ENCODE peak calls at places on chromosome 1, in six cellular contexts. One of them, this sample, is unnamed.

GRCh38 chr1:190154744-190155143 is 322.9 kb downstream of the BRINP3 start:
- DNase-seq in retinal pigment epithelial cell: no peak
- DNase-seq in foreskin fibroblast: no peak
- DNase-seq in fibroblast of lung: no peak
- DNase-seq in LNCaP clone FGC: no peak
- DNase-seq in mucosa of descending colon: no peak
- DNase-seq in this sample: no peak

GRCh38 chr1:54808443-54809207 is 7.5 kb upstream of the TTC22 start:
- DNase-seq in LNCaP clone FGC: no peak
- DNase-seq in fibroblast of lung: no peak
- DNase-seq in mucosa of descending colon: no peak
- DNase-seq in retinal pigment epithelial cell: no peak
- DNase-seq in foreskin fibroblast: no peak
- DNase-seq in this sample: no peak

GRCh38 chr1:154729598-154729997 is 121.6 kb upstream of the ADAR start:
- DNase-seq in retinal pigment epithelial cell: no peak
- DNase-seq in LNCaP clone FGC: no peak
- DNase-seq in foreskin fibroblast: no peak
- DNase-seq in fibroblast of lung: no peak
- DNase-seq in mucosa of descending colon: no peak
- DNase-seq in this sample: no peak

GRCh38 chr1:240044620-240045019 is 47.1 kb upstream of the FMN2 start:
- DNase-seq in foreskin fibroblast: no peak
- DNase-seq in fibroblast of lung: peak
- DNase-seq in retinal pigment epithelial cell: no peak
- DNase-seq in LNCaP clone FGC: no peak
- DNase-seq in mucosa of descending colon: no peak
- DNase-seq in this sample: no peak

GRCh38 chr1:110309768-110310167 is 29.4 kb upstream of the RBM15 start:
- DNase-seq in mucosa of descending colon: no peak
- DNase-seq in LNCaP clone FGC: no peak
- DNase-seq in retinal pigment epithelial cell: peak
- DNase-seq in fibroblast of lung: peak
- DNase-seq in foreskin fibroblast: peak
- DNase-seq in this sample: no peak

GRCh38 chr1:100456880-100457279 is 81.1 kb upstream of the GPR88 start:
- DNase-seq in LNCaP clone FGC: no peak
- DNase-seq in foreskin fibroblast: no peak
- DNase-seq in mucosa of descending colon: no peak
- DNase-seq in retinal pigment epithelial cell: no peak
- DNase-seq in fibroblast of lung: peak
- DNase-seq in this sample: no peak

GRCh38 chr1:41740630-41741239 is 178.0 kb downstream of the HIVEP3 start:
- DNase-seq in retinal pigment epithelial cell: no peak
- DNase-seq in mucosa of descending colon: no peak
- DNase-seq in LNCaP clone FGC: no peak
- DNase-seq in fibroblast of lung: no peak
- DNase-seq in foreskin fibroblast: no peak
- DNase-seq in this sample: no peak

GRCh38 chr1:220272047-220272840 is at the start of gene RAB3GAP2:
- DNase-seq in mucosa of descending colon: peak
- DNase-seq in LNCaP clone FGC: peak
- DNase-seq in foreskin fibroblast: peak
- DNase-seq in fibroblast of lung: peak
- DNase-seq in retinal pigment epithelial cell: peak
- DNase-seq in this sample: peak

GRCh38 chr1:154431586-154432373 is 26.6 kb downstream of the IL6R start:
- DNase-seq in mucosa of descending colon: no peak
- DNase-seq in foreskin fibroblast: peak
- DNase-seq in LNCaP clone FGC: no peak
- DNase-seq in fibroblast of lung: peak
- DNase-seq in retinal pigment epithelial cell: peak
- DNase-seq in this sample: peak

GRCh38 chr1:183914891-183915290 is 110.0 kb downstream of the RGL1 start:
- DNase-seq in retinal pigment epithelial cell: no peak
- DNase-seq in fibroblast of lung: no peak
- DNase-seq in mucosa of descending colon: no peak
- DNase-seq in foreskin fibroblast: no peak
- DNase-seq in LNCaP clone FGC: no peak
- DNase-seq in this sample: no peak

GRCh38 chr1:71882241-71883036 is 399.9 kb downstream of the NEGR1 start:
- DNase-seq in foreskin fibroblast: no peak
- DNase-seq in retinal pigment epithelial cell: no peak
- DNase-seq in fibroblast of lung: no peak
- DNase-seq in mucosa of descending colon: peak
- DNase-seq in LNCaP clone FGC: no peak
- DNase-seq in this sample: no peak

GRCh38 chr1:177926201-177926600 is 43.7 kb downstream of the SEC16B start:
- DNase-seq in foreskin fibroblast: no peak
- DNase-seq in fibroblast of lung: peak
- DNase-seq in LNCaP clone FGC: no peak
- DNase-seq in mucosa of descending colon: no peak
- DNase-seq in retinal pigment epithelial cell: no peak
- DNase-seq in this sample: no peak

GRCh38 chr1:111582016-111582415 is 37.6 kb upstream of the RAP1A start:
- DNase-seq in foreskin fibroblast: no peak
- DNase-seq in mucosa of descending colon: no peak
- DNase-seq in fibroblast of lung: no peak
- DNase-seq in LNCaP clone FGC: no peak
- DNase-seq in retinal pigment epithelial cell: no peak
- DNase-seq in this sample: no peak

GRCh38 chr1:227854189-227854588 is 38.7 kb downstream of the PRSS38 start:
- DNase-seq in foreskin fibroblast: no peak
- DNase-seq in retinal pigment epithelial cell: no peak
- DNase-seq in LNCaP clone FGC: no peak
- DNase-seq in mucosa of descending colon: no peak
- DNase-seq in fibroblast of lung: no peak
- DNase-seq in this sample: no peak
- H3K4me3 ChIP-seq in foreskin fibroblast: no peak
- H3K4me3 ChIP-seq in retinal pigment epithelial cell: no peak
- H3K4me3 ChIP-seq in LNCaP clone FGC: no peak
- H3K4me3 ChIP-seq in mucosa of descending colon: no peak
- H3K4me3 ChIP-seq in fibroblast of lung: no peak
- H3K4me3 ChIP-seq in this sample: no peak

GRCh38 chr1:6053206-6053546 is 7.5 kb downstream of the KCNAB2 start:
- DNase-seq in fibroblast of lung: no peak
- DNase-seq in LNCaP clone FGC: peak
- DNase-seq in retinal pigment epithelial cell: no peak
- DNase-seq in foreskin fibroblast: no peak
- DNase-seq in mucosa of descending colon: no peak
- DNase-seq in this sample: no peak
- TF ChIP-seq CTCF in fibroblast of lung: no peak
- TF ChIP-seq CTCF in LNCaP clone FGC: no peak
- TF ChIP-seq CTCF in retinal pigment epithelial cell: no peak
- TF ChIP-seq CTCF in foreskin fibroblast: no peak
- TF ChIP-seq CTCF in mucosa of descending colon: no peak
- TF ChIP-seq CTCF in this sample: no peak

GRCh38 chr1:65688215-65688566 is 104.5 kb upstream of the PDE4B start:
- DNase-seq in mucosa of descending colon: no peak
- DNase-seq in retinal pigment epithelial cell: no peak
- DNase-seq in foreskin fibroblast: no peak
- DNase-seq in LNCaP clone FGC: no peak
- DNase-seq in fibroblast of lung: no peak
- DNase-seq in this sample: no peak

GRCh38 chr1:65688848-65689247 is 103.8 kb upstream of the PDE4B start:
- DNase-seq in fibroblast of lung: no peak
- DNase-seq in LNCaP clone FGC: no peak
- DNase-seq in retinal pigment epithelial cell: no peak
- DNase-seq in foreskin fibroblast: no peak
- DNase-seq in mucosa of descending colon: no peak
- DNase-seq in this sample: no peak

GRCh38 chr1:65691152-65691900 is 101.4 kb upstream of the PDE4B start:
- DNase-seq in mucosa of descending colon: no peak
- DNase-seq in foreskin fibroblast: no peak
- DNase-seq in retinal pigment epithelial cell: no peak
- DNase-seq in fibroblast of lung: no peak
- DNase-seq in LNCaP clone FGC: no peak
- DNase-seq in this sample: no peak

GRCh38 chr1:65691962-65692361 is 100.7 kb upstream of the PDE4B start:
- DNase-seq in retinal pigment epithelial cell: no peak
- DNase-seq in mucosa of descending colon: no peak
- DNase-seq in fibroblast of lung: no peak
- DNase-seq in foreskin fibroblast: no peak
- DNase-seq in LNCaP clone FGC: no peak
- DNase-seq in this sample: no peak

DNA sequence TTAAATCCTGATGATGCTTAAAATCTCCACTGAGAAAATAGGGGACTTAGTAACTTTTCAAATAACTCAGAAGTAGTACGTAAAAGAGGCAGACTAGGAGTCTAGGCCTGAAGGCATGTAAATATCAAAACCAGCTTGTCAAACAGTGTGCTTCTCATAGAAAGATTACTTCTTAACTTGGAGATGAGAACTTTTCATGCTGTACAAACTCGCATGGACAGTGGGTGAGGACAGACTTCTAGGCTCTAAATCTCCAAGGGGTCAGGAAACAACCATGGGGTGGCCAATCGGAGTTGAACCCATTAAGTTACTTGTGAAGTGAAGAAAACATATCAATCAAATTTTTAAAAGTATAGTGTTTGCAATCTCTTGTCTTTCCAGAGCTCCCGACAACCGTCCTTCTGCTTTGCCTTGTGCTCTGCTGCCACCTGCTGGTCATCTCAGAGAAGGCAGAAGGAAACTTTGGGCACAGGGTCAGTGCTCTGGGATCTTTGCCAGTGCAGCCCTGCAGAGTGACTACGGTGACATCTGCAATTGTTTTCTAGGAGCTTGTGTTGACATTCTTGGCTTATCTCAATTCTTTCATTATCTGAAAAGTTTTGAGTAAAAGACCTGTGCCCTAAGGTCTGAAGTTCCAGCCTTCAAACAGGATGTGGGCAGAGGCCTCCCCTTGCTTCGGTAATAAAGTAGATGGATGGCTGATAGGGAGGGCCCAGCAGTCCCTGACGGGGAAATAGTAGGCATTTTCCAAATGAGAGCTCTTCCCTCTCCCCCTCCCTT is 105.1 kb upstream of the PDE4B start:
- DNase-seq in LNCaP clone FGC: peak
- DNase-seq in fibroblast of lung: peak
- DNase-seq in foreskin fibroblast: peak
- DNase-seq in retinal pigment epithelial cell: peak
- DNase-seq in mucosa of descending colon: peak
- DNase-seq in this sample: no peak
- H3K4me3 ChIP-seq in LNCaP clone FGC: no peak
- H3K4me3 ChIP-seq in fibroblast of lung: no peak
- H3K4me3 ChIP-seq in foreskin fibroblast: no peak
- H3K4me3 ChIP-seq in retinal pigment epithelial cell: no peak
- H3K4me3 ChIP-seq in mucosa of descending colon: no peak
- H3K4me3 ChIP-seq in this sample: no peak

GRCh38 chr1:197180252-197180878 is 33.9 kb upstream of the ASPM start:
- DNase-seq in fibroblast of lung: peak
- DNase-seq in LNCaP clone FGC: no peak
- DNase-seq in foreskin fibroblast: peak
- DNase-seq in mucosa of descending colon: peak
- DNase-seq in retinal pigment epithelial cell: no peak
- DNase-seq in this sample: no peak

GRCh38 chr1:197181982-197182381 is 35.5 kb upstream of the ASPM start:
- DNase-seq in LNCaP clone FGC: no peak
- DNase-seq in foreskin fibroblast: no peak
- DNase-seq in mucosa of descending colon: no peak
- DNase-seq in retinal pigment epithelial cell: no peak
- DNase-seq in fibroblast of lung: no peak
- DNase-seq in this sample: no peak

GRCh38 chr1:197174818-197175217 is 28.3 kb upstream of the ASPM start:
- DNase-seq in retinal pigment epithelial cell: no peak
- DNase-seq in fibroblast of lung: no peak
- DNase-seq in foreskin fibroblast: no peak
- DNase-seq in LNCaP clone FGC: no peak
- DNase-seq in mucosa of descending colon: no peak
- DNase-seq in this sample: no peak

GRCh38 chr1:197182716-197183115 is 36.2 kb upstream of the ASPM start:
- DNase-seq in retinal pigment epithelial cell: no peak
- DNase-seq in LNCaP clone FGC: no peak
- DNase-seq in foreskin fibroblast: no peak
- DNase-seq in fibroblast of lung: no peak
- DNase-seq in mucosa of descending colon: no peak
- DNase-seq in this sample: no peak

DNA sequence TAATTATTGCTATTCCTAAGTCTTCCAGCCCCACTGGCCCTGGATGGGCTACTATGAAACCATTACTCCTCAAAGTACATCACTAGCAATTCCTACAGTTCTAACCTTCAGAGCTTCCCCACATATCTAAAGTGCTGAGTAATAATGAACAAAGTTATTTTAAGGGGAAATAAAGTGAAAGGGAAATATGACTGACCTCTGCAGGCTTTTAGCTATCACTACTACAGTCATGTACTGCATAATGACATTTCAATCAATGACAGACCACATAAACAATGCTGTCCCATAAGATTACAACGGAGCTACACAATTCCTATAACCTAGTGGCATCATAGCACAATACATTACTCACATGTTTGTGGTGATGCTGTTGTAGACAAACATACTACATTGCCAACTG is 32.5 kb upstream of the ASPM start:
- DNase-seq in mucosa of descending colon: no peak
- DNase-seq in LNCaP clone FGC: no peak
- DNase-seq in retinal pigment epithelial cell: no peak
- DNase-seq in foreskin fibroblast: peak
- DNase-seq in fibroblast of lung: peak
- DNase-seq in this sample: no peak
- TF ChIP-seq CTCF in mucosa of descending colon: no peak
- TF ChIP-seq CTCF in LNCaP clone FGC: no peak
- TF ChIP-seq CTCF in retinal pigment epithelial cell: peak
- TF ChIP-seq CTCF in foreskin fibroblast: peak
- TF ChIP-seq CTCF in fibroblast of lung: peak
- TF ChIP-seq CTCF in this sample: peak

GRCh38 chr1:234600418-234601216 is 9.4 kb downstream of the IRF2BP2 start:
- DNase-seq in retinal pigment epithelial cell: no peak
- DNase-seq in mucosa of descending colon: peak
- DNase-seq in foreskin fibroblast: no peak
- DNase-seq in fibroblast of lung: peak
- DNase-seq in LNCaP clone FGC: no peak
- DNase-seq in this sample: no peak
- H3K4me3 ChIP-seq in retinal pigment epithelial cell: peak
- H3K4me3 ChIP-seq in mucosa of descending colon: no peak
- H3K4me3 ChIP-seq in foreskin fibroblast: peak
- H3K4me3 ChIP-seq in fibroblast of lung: peak
- H3K4me3 ChIP-seq in LNCaP clone FGC: peak
- H3K4me3 ChIP-seq in this sample: peak

DNA sequence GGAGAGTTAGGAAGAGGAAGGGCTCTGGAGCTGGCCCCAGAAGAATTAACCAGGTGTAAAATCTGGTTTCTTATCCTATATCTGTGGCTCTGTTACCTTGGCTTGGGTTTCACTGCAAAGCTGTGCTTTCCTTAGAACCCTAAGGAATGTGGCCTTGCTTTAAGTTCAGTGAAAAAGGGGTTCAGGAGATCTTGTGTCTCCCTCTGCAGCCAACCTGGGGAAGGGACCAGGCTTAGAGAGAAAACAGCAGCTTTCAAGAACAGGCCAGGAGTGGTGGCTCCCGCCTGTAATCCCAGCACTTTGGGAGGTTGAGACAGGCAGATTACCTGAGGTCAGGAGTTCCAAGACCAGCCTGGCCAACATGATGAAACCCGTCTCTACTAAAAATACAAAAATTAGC is 16.1 kb upstream of the MYCL start:
- DNase-seq in fibroblast of lung: no peak
- DNase-seq in retinal pigment epithelial cell: no peak
- DNase-seq in LNCaP clone FGC: no peak
- DNase-seq in foreskin fibroblast: no peak
- DNase-seq in mucosa of descending colon: no peak
- DNase-seq in this sample: no peak
- TF ChIP-seq CTCF in fibroblast of lung: no peak
- TF ChIP-seq CTCF in retinal pigment epithelial cell: peak
- TF ChIP-seq CTCF in LNCaP clone FGC: no peak
- TF ChIP-seq CTCF in foreskin fibroblast: peak
- TF ChIP-seq CTCF in mucosa of descending colon: no peak
- TF ChIP-seq CTCF in this sample: peak